ENCODE peak calls at places on chromosomes 16 and 17, in five cellular contexts. S is fibroblast of lung, O is right atrium auricular region, F is Peyer's patch, X is heart left ventricle. H is an unnamed sample.

GRCh38 chr16:3654249-3654991 is at the start of gene DNASE1:
- DNase-seq in X (peak; percentile 44), S (peak; percentile 44), O (no peak), F (peak; percentile 92), H (peak; percentile 40)

GRCh38 chr17:82889496-82890338 is 49.9 kb upstream of the ZNF750 start:
- DNase-seq in O (no peak), S (no peak), F (no peak), X (no peak), H (no peak)

GRCh38 chr16:4879049-4879448 is 31.8 kb downstream of the UBN1 start:
- DNase-seq in F (no peak), S (no peak), X (no peak), O (no peak), H (no peak)

GRCh38 chr16:89094252-89094901 is 725 bp downstream of the ACSF3 start:
- DNase-seq in S (peak; percentile 27), O (no peak), X (no peak), F (no peak), H (no peak)

GRCh38 chr17:43529977-43530302 is 16.2 kb downstream of the ETV4 start:
- DNase-seq in F (no peak), X (no peak), S (no peak), O (no peak), H (no peak)

GRCh38 chr16:48961546-48961945 is 320.1 kb downstream of the CBLN1 start:
- DNase-seq in X (no peak), O (no peak), S (peak; percentile 41), F (no peak), H (no peak)

GRCh38 chr17:42598905-42599304 is 10.3 kb downstream of the RETREG3 start:
- DNase-seq in S (no peak), O (no peak), F (no peak), X (peak; percentile 23), H (no peak)

GRCh38 chr16:90046122-90046970 is 27.1 kb upstream of the DBNDD1 start:
- DNase-seq in F (no peak), O (no peak), S (no peak), X (no peak), H (no peak)

GRCh38 chr17:8253801-8254200 is 4.7 kb downstream of the PFAS start:
- DNase-seq in O (no peak), X (peak; percentile 24), S (peak; percentile 2), F (peak; percentile 73), H (no peak)

GRCh38 chr17:50576864-50577263 is 16.3 kb downstream of the CACNA1G start:
- DNase-seq in F (no peak), X (no peak), S (no peak), O (no peak), H (no peak)

GRCh38 chr16:81694494-81695285 is 84.4 kb upstream of the PLCG2 start:
- DNase-seq in X (peak; percentile 35), S (no peak), F (no peak), O (no peak), H (no peak)

GRCh38 chr16:55324491-55325447 is 766 bp downstream of the IRX6 start:
- DNase-seq in X (peak; percentile 57), F (no peak), S (peak; percentile 1), O (no peak), H (no peak)

GRCh38 chr17:31494259-31495048 is 103.0 kb downstream of the RAB11FIP4 start:
- DNase-seq in O (no peak), F (no peak), X (no peak), S (no peak), H (no peak)

GRCh38 chr17:31492880-31493655 is 101.6 kb downstream of the RAB11FIP4 start:
- DNase-seq in S (peak; percentile 25), O (peak; percentile 67), F (no peak), X (no peak), H (no peak)

GRCh38 chr17:31495049-31495885 is 103.8 kb downstream of the RAB11FIP4 start:
- DNase-seq in S (no peak), O (no peak), X (no peak), F (no peak), H (no peak)

GRCh38 chr17:31492206-31492605 is 100.7 kb downstream of the RAB11FIP4 start:
- DNase-seq in X (no peak), S (no peak), F (no peak), O (no peak), H (no peak)

GRCh38 chr17:31493656-31494155 is 102.2 kb downstream of the RAB11FIP4 start:
- DNase-seq in F (no peak), O (no peak), X (no peak), S (no peak), H (no peak)
- H3K4me3 ChIP-seq in F (no peak overlapping the region), O (no peak overlapping the region), X (no peak overlapping the region), S (no peak overlapping the region), H (peak overlapping the region; percentile 3)

GRCh38 chr16:86579268-86580062 is 1.1 kb downstream of the FOXL1 start:
- DNase-seq in S (peak; percentile 50), X (no peak), F (no peak), O (no peak), H (no peak)
- H3K27ac ChIP-seq in S (peak overlapping the region; percentile 97), X (peak overlapping the region; percentile 50), F (peak overlapping the region; percentile 78), O (peak overlapping the region; percentile 75), H (peak overlapping the region; percentile 92)

DNA sequence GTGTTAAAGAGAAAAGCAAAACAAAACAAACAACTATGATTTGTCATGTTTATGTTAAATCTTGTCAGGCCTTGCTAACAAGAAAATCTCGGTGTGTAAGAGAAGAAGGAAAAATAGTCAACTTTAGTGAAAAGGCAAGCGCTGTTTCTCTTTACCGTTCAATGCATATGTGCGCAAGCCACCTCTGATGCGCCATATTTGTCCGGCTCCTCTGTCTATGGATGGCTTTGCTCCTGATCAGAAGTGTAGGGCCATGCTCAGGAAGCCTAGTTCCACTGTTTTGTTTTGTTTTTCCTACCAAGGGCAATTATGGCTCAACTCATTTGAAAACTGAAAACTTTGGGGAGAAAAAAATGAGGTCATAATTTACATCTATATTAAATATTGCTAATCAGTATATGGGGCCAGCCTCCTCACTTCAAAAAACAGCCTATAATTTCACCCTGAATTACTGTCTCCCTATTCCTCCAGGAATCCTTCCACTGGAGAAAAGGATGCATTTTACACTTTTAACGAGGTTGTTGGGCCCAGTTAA is 4.6 kb downstream of the MAF start:
- DNase-seq in O (peak; percentile 38), X (no peak), F (no peak), S (no peak), H (no peak)
- H3K4me3 ChIP-seq in O (peak overlapping the region; percentile 58), X (peak overlapping the region; percentile 75), F (peak overlapping the region; percentile 55), S (peak overlapping the region; percentile 81), H (peak overlapping the region; percentile 57)

DNA sequence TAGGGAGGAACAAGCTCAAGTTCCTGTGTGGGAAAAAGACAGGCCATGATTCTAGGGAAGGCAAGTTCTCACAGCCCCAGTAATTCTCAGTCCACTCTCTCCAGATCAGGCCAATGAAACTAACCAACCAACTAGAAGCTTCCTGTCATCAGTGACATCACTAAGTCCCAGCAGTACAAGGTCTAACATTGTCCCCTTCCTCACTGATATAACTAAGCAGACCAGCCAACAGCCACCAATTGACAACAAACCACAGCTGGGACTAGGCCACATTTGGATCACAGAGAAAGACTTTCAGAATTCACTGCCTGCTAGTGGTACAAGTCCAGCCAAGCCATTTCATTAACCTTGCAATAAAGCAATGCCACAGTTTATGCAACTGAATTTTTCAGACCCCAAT is 94.0 kb downstream of the CACNG1 start:
- DNase-seq in X (no peak), O (no peak), S (no peak), F (no peak), H (no peak)
- H3K27ac ChIP-seq in X (no peak overlapping the region), O (no peak overlapping the region), S (no peak overlapping the region), F (no peak overlapping the region), H (no peak overlapping the region)

GRCh38 chr17:77546772-77547201 is 406.0 kb downstream of the SEC14L1 start:
- DNase-seq in O (no peak), X (no peak), S (peak; percentile 21), F (no peak), H (no peak)
- H3K4me3 ChIP-seq in O (peak overlapping the region; percentile 32), X (peak overlapping the region; percentile 37), S (no peak overlapping the region), F (no peak overlapping the region), H (no peak overlapping the region)

DNA sequence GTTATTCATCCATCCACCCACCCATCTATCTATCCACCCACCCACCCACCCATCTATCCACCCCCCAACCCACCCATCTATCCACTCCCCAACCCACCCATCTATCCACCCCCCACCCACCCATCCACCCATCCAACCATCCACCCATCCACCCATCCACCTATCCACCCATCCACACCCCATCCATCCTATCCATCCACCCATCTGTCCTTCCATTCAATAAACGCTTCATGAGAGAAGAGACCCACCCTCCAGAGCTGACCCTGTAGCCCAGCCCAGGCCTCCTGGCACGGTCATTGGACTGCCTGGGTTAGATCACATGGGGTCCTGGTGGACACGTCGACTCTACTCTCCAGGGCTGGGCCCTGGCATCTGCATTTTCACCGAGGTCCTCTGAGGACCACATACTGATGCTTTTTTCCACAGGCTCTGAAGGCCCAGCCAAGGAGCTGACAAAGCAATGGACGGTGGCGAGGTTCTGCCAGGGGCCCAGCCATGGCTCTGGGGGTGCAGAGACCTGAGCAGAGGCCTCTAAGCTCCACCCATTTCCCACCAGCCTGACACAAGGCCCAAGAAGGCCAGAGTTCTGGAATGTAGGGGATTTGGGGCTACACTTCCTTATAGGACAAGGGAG is 41.3 kb upstream of the SLC38A10 start:
- DNase-seq in S (no peak), F (no peak), X (no peak), O (no peak), H (no peak)
- H3K27ac ChIP-seq in S (no peak overlapping the region), F (no peak overlapping the region), X (no peak overlapping the region), O (no peak overlapping the region), H (peak overlapping the region; percentile 99)

GRCh38 chr17:14305785-14306496 is 5.1 kb downstream of the HS3ST3B1 start:
- DNase-seq in F (no peak), X (no peak), S (no peak), O (no peak), H (no peak)
- H3K4me3 ChIP-seq in F (no peak overlapping the region), X (no peak overlapping the region), S (peak overlapping the region; percentile 33), O (no peak overlapping the region), H (no peak overlapping the region)